ENCODE peak calls at places on chromosomes 12 and 14, in nine cellular contexts. G is AML-193, X is ecto neural progenitor cell, D is Calu3, U is RPMI8226, O is NCI-H345, Y is glomerular endothelial cell, M is astrocyte of the spinal cord, W is renal cortical epithelial cell. E is an unnamed sample.

GRCh38 chr14:100881211-100882025 is 22.1 kb downstream of the RTL1 start:
- DNase-seq in G (no peak), X (no peak), D (no peak), U (no peak), O (no peak), Y (no peak), M (no peak), W (no peak), E (no peak)

GRCh38 chr12:75853621-75854020 is 178.0 kb downstream of the PHLDA1 start:
- DNase-seq in G (no peak), X (no peak), D (no peak), U (no peak), O (peak), Y (no peak), M (no peak), W (no peak), E (no peak)

GRCh38 chr12:109637341-109637740 is 63.7 kb downstream of the MVK start:
- DNase-seq in G (no peak), X (no peak), D (no peak), U (no peak), O (no peak), Y (no peak), M (no peak), W (no peak), E (no peak)

GRCh38 chr12:51281202-51281924 is 11.1 kb upstream of the SMAGP start:
- DNase-seq in G (no peak), X (no peak), D (no peak), U (no peak), O (no peak), Y (no peak), M (peak), W (no peak), E (no peak)

GRCh38 chr12:28089363-28089762 is 100.9 kb upstream of the CCDC91 start:
- DNase-seq in G (no peak), X (no peak), D (no peak), U (no peak), O (no peak), Y (no peak), M (peak), W (peak), E (peak)

GRCh38 chr14:98705826-98706225 is 566.2 kb downstream of the BCL11B start:
- DNase-seq in G (no peak), X (no peak), D (no peak), U (no peak), O (no peak), Y (no peak), M (no peak), W (no peak), E (no peak)

GRCh38 chr14:32703246-32703645 is 235.4 kb upstream of the NPAS3 start:
- DNase-seq in G (no peak), X (no peak), D (no peak), U (no peak), O (no peak), Y (no peak), M (peak), W (no peak), E (peak)

GRCh38 chr12:124852911-124853441 is 10.7 kb downstream of the SCARB1 start:
- DNase-seq in G (peak), X (no peak), D (no peak), U (no peak), O (no peak), Y (no peak), M (no peak), W (no peak), E (no peak)

GRCh38 chr12:64724201-64724745 is 34.9 kb downstream of the GNS start:
- DNase-seq in G (no peak), X (no peak), D (no peak), U (no peak), O (no peak), Y (no peak), M (no peak), W (no peak), E (no peak)

GRCh38 chr12:96131230-96131788 is 62.9 kb upstream of the ELK3 start:
- DNase-seq in G (no peak), X (no peak), D (no peak), U (no peak), O (no peak), Y (no peak), M (no peak), W (no peak), E (no peak)

GRCh38 chr14:99479903-99480855 is 480 bp downstream of the SETD3 start:
- DNase-seq in G (peak), X (peak), D (peak), U (peak), O (peak), Y (no peak), M (peak), W (no peak), E (peak)

GRCh38 chr14:106218189-106218588 is 691.8 kb downstream of the TMEM121 start:
- DNase-seq in G (no peak), X (no peak), D (no peak), U (no peak), O (no peak), Y (no peak), M (no peak), W (no peak), E (no peak)

GRCh38 chr14:99077844-99078236 is 194.2 kb downstream of the BCL11B start:
- DNase-seq in G (no peak), X (no peak), D (no peak), U (no peak), O (no peak), Y (no peak), M (no peak), W (no peak), E (no peak)

GRCh38 chr14:68941820-68942219 is 37.3 kb downstream of the ACTN1 start:
- DNase-seq in G (no peak), X (peak), D (peak), U (no peak), O (no peak), Y (no peak), M (peak), W (peak), E (peak)

GRCh38 chr14:102280376-102280962 is 24.5 kb downstream of the MOK start:
- DNase-seq in G (no peak), X (no peak), D (no peak), U (no peak), O (no peak), Y (no peak), M (peak), W (peak), E (peak)

GRCh38 chr12:52126605-52127578 is 47.4 kb downstream of the SMIM41 start:
- DNase-seq in G (no peak), X (no peak), D (no peak), U (no peak), O (no peak), Y (peak), M (no peak), W (no peak), E (peak)

GRCh38 chr14:98957211-98958047 is 314.6 kb downstream of the BCL11B start:
- DNase-seq in G (peak), X (peak), D (peak), U (no peak), O (no peak), Y (no peak), M (peak), W (peak), E (no peak)

GRCh38 chr14:92780865-92781264 is 13.2 kb upstream of the GOLGA5 start:
- DNase-seq in G (no peak), X (no peak), D (no peak), U (no peak), O (no peak), Y (no peak), M (no peak), W (no peak), E (no peak)

GRCh38 chr12:78407722-78408121 is 456.9 kb upstream of the SYT1 start:
- DNase-seq in G (no peak), X (no peak), D (no peak), U (no peak), O (no peak), Y (no peak), M (no peak), W (no peak), E (no peak)

GRCh38 chr12:21666722-21667121 is 9.1 kb upstream of the LDHB start:
- DNase-seq in G (no peak), X (no peak), D (peak), U (no peak), O (peak), Y (no peak), M (no peak), W (peak), E (no peak)

GRCh38 chr12:25800101-25800500 is 158.4 kb upstream of the RASSF8 start:
- DNase-seq in G (no peak), X (no peak), D (no peak), U (no peak), O (no peak), Y (no peak), M (peak), W (no peak), E (no peak)

GRCh38 chr14:92460916-92461579 is 52.5 kb upstream of the RIN3 start:
- DNase-seq in G (no peak), X (peak), D (no peak), U (no peak), O (no peak), Y (no peak), M (peak), W (no peak), E (peak)

GRCh38 chr14:105087308-105087962 is 22.2 kb upstream of the GPR132 start:
- DNase-seq in G (no peak), X (peak), D (peak), U (peak), O (peak), Y (no peak), M (peak), W (peak), E (no peak)

GRCh38 chr12:87866602-87867292 is 162.5 kb downstream of the C12orf50 start:
- DNase-seq in G (peak), X (no peak), D (peak), U (peak), O (no peak), Y (no peak), M (no peak), W (peak), E (peak)

GRCh38 chr12:63206908-63207307 is 55.9 kb upstream of the AVPR1A start:
- DNase-seq in G (no peak), X (no peak), D (no peak), U (no peak), O (no peak), Y (no peak), M (no peak), W (peak), E (no peak)

GRCh38 chr14:100761481-100761880 is 34.8 kb downstream of the DLK1 start:
- DNase-seq in G (no peak), X (no peak), D (no peak), U (no peak), O (peak), Y (peak), M (peak), W (peak), E (peak)

GRCh38 chr14:60651936-60652673 is 2.8 kb upstream of the SIX1 start:
- DNase-seq in G (no peak), X (peak), D (peak), U (peak), O (no peak), Y (no peak), M (no peak), W (no peak), E (no peak)

GRCh38 chr12:57815177-57816000 is 3.1 kb downstream of the AVIL start:
- DNase-seq in G (no peak), X (peak), D (no peak), U (no peak), O (peak), Y (no peak), M (no peak), W (no peak), E (no peak)

GRCh38 chr14:31261859-31262739 is 54.5 kb upstream of the HECTD1 start:
- DNase-seq in G (peak), X (peak), D (peak), U (no peak), O (no peak), Y (no peak), M (peak), W (peak), E (peak)

GRCh38 chr14:101077511-101078074 is 174.1 kb upstream of the RTL1 start:
- DNase-seq in G (no peak), X (peak), D (no peak), U (no peak), O (no peak), Y (no peak), M (no peak), W (peak), E (no peak)

GRCh38 chr12:79331870-79332269 is 358.9 kb downstream of the PAWR start:
- DNase-seq in G (no peak), X (no peak), D (no peak), U (no peak), O (no peak), Y (no peak), M (peak), W (no peak), E (no peak)

GRCh38 chr12:43832506-43833168 is 3.2 kb upstream of the TMEM117 start:
- DNase-seq in G (peak), X (no peak), D (no peak), U (no peak), O (no peak), Y (no peak), M (no peak), W (no peak), E (no peak)

GRCh38 chr12:132904718-132905328 is 17.4 kb upstream of the CHFR start:
- DNase-seq in G (peak), X (peak), D (no peak), U (peak), O (no peak), Y (no peak), M (peak), W (no peak), E (peak)

GRCh38 chr12:1216560-1216959 is 225.5 kb downstream of the ERC1 start:
- DNase-seq in G (no peak), X (no peak), D (no peak), U (no peak), O (no peak), Y (no peak), M (peak), W (no peak), E (peak)

GRCh38 chr12:75447695-75448393 is 32.7 kb upstream of the GLIPR1 start:
- DNase-seq in G (no peak), X (no peak), D (no peak), U (no peak), O (no peak), Y (no peak), M (no peak), W (no peak), E (no peak)

GRCh38 chr12:107411792-107412535 is 273.6 kb upstream of the PWP1 start:
- DNase-seq in G (no peak), X (no peak), D (no peak), U (no peak), O (no peak), Y (no peak), M (peak), W (peak), E (peak)

GRCh38 chr12:113088971-113089756 is 32.6 kb downstream of the DTX1 start:
- DNase-seq in G (no peak), X (no peak), D (no peak), U (no peak), O (no peak), Y (no peak), M (no peak), W (no peak), E (peak)

GRCh38 chr12:50788562-50788961 is 24.7 kb downstream of the ATF1 start:
- DNase-seq in G (no peak), X (no peak), D (no peak), U (no peak), O (no peak), Y (no peak), M (peak), W (peak), E (peak)

GRCh38 chr12:65695077-65695865 is 129.0 kb upstream of the HMGA2 start:
- DNase-seq in G (no peak), X (no peak), D (peak), U (no peak), O (no peak), Y (peak), M (peak), W (peak), E (peak)

E was measured in lung microvascular endothelial cell.